ENCODE peak calls at places on chromosomes 4 and X, in eight cellular contexts. One of them, this sample, is unnamed.

GRCh38 chr4:26030260-26030667 is 116.2 kb downstream of the SMIM20 start:
- DNase-seq in HCT116: no peak
- DNase-seq in IMR-90: no peak
- DNase-seq in tibial nerve: no peak
- DNase-seq in body of pancreas: no peak
- DNase-seq in A549: no peak
- DNase-seq in stomach: no peak
- DNase-seq in suprapubic skin: no peak
- DNase-seq in this sample: no peak

GRCh38 chrX:1493877-1494510 is 41.3 kb upstream of the ASMTL start:
- DNase-seq in HCT116: no peak
- DNase-seq in IMR-90: no peak
- DNase-seq in tibial nerve: no peak
- DNase-seq in body of pancreas: no peak
- DNase-seq in A549: no peak
- DNase-seq in stomach: no peak
- DNase-seq in suprapubic skin: peak; percentile 22
- DNase-seq in this sample: peak; percentile 66

GRCh38 chr4:7391637-7392437 is 42.9 kb downstream of the PSAPL1 start:
- DNase-seq in HCT116: no peak
- DNase-seq in IMR-90: no peak
- DNase-seq in tibial nerve: no peak
- DNase-seq in body of pancreas: peak; percentile 6
- DNase-seq in A549: no peak
- DNase-seq in stomach: peak; percentile 20
- DNase-seq in suprapubic skin: no peak
- DNase-seq in this sample: peak; percentile 41

GRCh38 chr4:156113138-156113537 is 159.5 kb upstream of the CTSO start:
- DNase-seq in HCT116: no peak
- DNase-seq in IMR-90: no peak
- DNase-seq in tibial nerve: no peak
- DNase-seq in body of pancreas: no peak
- DNase-seq in A549: no peak
- DNase-seq in stomach: no peak
- DNase-seq in suprapubic skin: no peak
- DNase-seq in this sample: no peak

GRCh38 chrX:136295380-136295779 is 5.4 kb upstream of the ADGRG4 start:
- DNase-seq in HCT116: no peak
- DNase-seq in IMR-90: no peak
- DNase-seq in tibial nerve: no peak
- DNase-seq in body of pancreas: no peak
- DNase-seq in A549: no peak
- DNase-seq in stomach: no peak
- DNase-seq in suprapubic skin: no peak
- DNase-seq in this sample: no peak

GRCh38 chr4:133151681-133152329 is 2.7 kb downstream of the PCDH10 start:
- DNase-seq in HCT116: no peak
- DNase-seq in IMR-90: no peak
- DNase-seq in tibial nerve: no peak
- DNase-seq in body of pancreas: no peak
- DNase-seq in A549: peak; percentile 3
- DNase-seq in stomach: no peak
- DNase-seq in suprapubic skin: no peak
- DNase-seq in this sample: no peak

GRCh38 chrX:21838937-21839333 is 482 bp upstream of the MBTPS2 start:
- DNase-seq in HCT116: no peak
- DNase-seq in IMR-90: peak; percentile 14
- DNase-seq in tibial nerve: no peak
- DNase-seq in body of pancreas: no peak
- DNase-seq in A549: peak; percentile 34
- DNase-seq in stomach: no peak
- DNase-seq in suprapubic skin: no peak
- DNase-seq in this sample: no peak

GRCh38 chr4:123104275-123104674 is 181.9 kb upstream of the NUDT6 start:
- DNase-seq in HCT116: no peak
- DNase-seq in IMR-90: peak; percentile 6
- DNase-seq in tibial nerve: no peak
- DNase-seq in body of pancreas: no peak
- DNase-seq in A549: no peak
- DNase-seq in stomach: no peak
- DNase-seq in suprapubic skin: no peak
- DNase-seq in this sample: no peak

GRCh38 chr4:168811793-168812651 is 198.0 kb downstream of the CBR4 start:
- DNase-seq in HCT116: no peak
- DNase-seq in IMR-90: peak; percentile 79
- DNase-seq in tibial nerve: no peak
- DNase-seq in body of pancreas: no peak
- DNase-seq in A549: no peak
- DNase-seq in stomach: no peak
- DNase-seq in suprapubic skin: no peak
- DNase-seq in this sample: no peak

GRCh38 chrX:70613295-70613694 is 168.7 kb downstream of the DLG3 start:
- DNase-seq in HCT116: no peak
- DNase-seq in IMR-90: peak; percentile 53
- DNase-seq in tibial nerve: no peak
- DNase-seq in body of pancreas: no peak
- DNase-seq in A549: no peak
- DNase-seq in stomach: no peak
- DNase-seq in suprapubic skin: no peak
- DNase-seq in this sample: no peak

GRCh38 chrX:109839694-109840358 is 106.8 kb upstream of the ACSL4 start:
- DNase-seq in HCT116: peak; percentile 10
- DNase-seq in IMR-90: no peak
- DNase-seq in tibial nerve: no peak
- DNase-seq in body of pancreas: no peak
- DNase-seq in A549: peak; percentile 16
- DNase-seq in stomach: no peak
- DNase-seq in suprapubic skin: peak; percentile 57
- DNase-seq in this sample: no peak

GRCh38 chr4:182245541-182246245 is 2.5 kb downstream of the TENM3 start:
- DNase-seq in HCT116: no peak
- DNase-seq in IMR-90: no peak
- DNase-seq in tibial nerve: no peak
- DNase-seq in body of pancreas: no peak
- DNase-seq in A549: no peak
- DNase-seq in stomach: no peak
- DNase-seq in suprapubic skin: no peak
- DNase-seq in this sample: no peak

GRCh38 chrX:1170243-1170642 is 42.2 kb downstream of the CRLF2 start:
- DNase-seq in HCT116: no peak
- DNase-seq in IMR-90: no peak
- DNase-seq in tibial nerve: no peak
- DNase-seq in body of pancreas: no peak
- DNase-seq in A549: no peak
- DNase-seq in stomach: no peak
- DNase-seq in suprapubic skin: no peak
- DNase-seq in this sample: no peak

GRCh38 chrX:9464435-9465371 is at the start of gene TBL1X:
- DNase-seq in HCT116: no peak
- DNase-seq in IMR-90: peak; percentile 19
- DNase-seq in tibial nerve: peak; percentile 8
- DNase-seq in body of pancreas: peak; percentile 36
- DNase-seq in A549: peak; percentile 63
- DNase-seq in stomach: peak; percentile 51
- DNase-seq in suprapubic skin: peak; percentile 75
- DNase-seq in this sample: peak; percentile 48

GRCh38 chrX:43618376-43619205 is 37.5 kb upstream of the MAOA start:
- DNase-seq in HCT116: no peak
- DNase-seq in IMR-90: no peak
- DNase-seq in tibial nerve: no peak
- DNase-seq in body of pancreas: no peak
- DNase-seq in A549: no peak
- DNase-seq in stomach: no peak
- DNase-seq in suprapubic skin: no peak
- DNase-seq in this sample: no peak

GRCh38 chrX:153333271-153333670 is 682 bp upstream of the ZNF275 start:
- DNase-seq in HCT116: no peak
- DNase-seq in IMR-90: peak; percentile 55
- DNase-seq in tibial nerve: no peak
- DNase-seq in body of pancreas: no peak
- DNase-seq in A549: no peak
- DNase-seq in stomach: no peak
- DNase-seq in suprapubic skin: no peak
- DNase-seq in this sample: no peak

GRCh38 chr4:16508968-16509367 is 282.7 kb upstream of the TAPT1 start:
- DNase-seq in HCT116: no peak
- DNase-seq in IMR-90: no peak
- DNase-seq in tibial nerve: no peak
- DNase-seq in body of pancreas: no peak
- DNase-seq in A549: peak; percentile 10
- DNase-seq in stomach: no peak
- DNase-seq in suprapubic skin: no peak
- DNase-seq in this sample: no peak

GRCh38 chr4:69984030-69984443 is 11.7 kb upstream of the STATH start:
- DNase-seq in HCT116: no peak
- DNase-seq in IMR-90: no peak
- DNase-seq in tibial nerve: no peak
- DNase-seq in body of pancreas: peak; percentile 66
- DNase-seq in A549: peak; percentile 69
- DNase-seq in stomach: peak; percentile 32
- DNase-seq in suprapubic skin: no peak
- DNase-seq in this sample: no peak

GRCh38 chrX:18272222-18272621 is 51.5 kb upstream of the BEND2 start:
- DNase-seq in HCT116: no peak
- DNase-seq in IMR-90: no peak
- DNase-seq in tibial nerve: no peak
- DNase-seq in body of pancreas: no peak
- DNase-seq in A549: no peak
- DNase-seq in stomach: no peak
- DNase-seq in suprapubic skin: no peak
- DNase-seq in this sample: no peak

DNA sequence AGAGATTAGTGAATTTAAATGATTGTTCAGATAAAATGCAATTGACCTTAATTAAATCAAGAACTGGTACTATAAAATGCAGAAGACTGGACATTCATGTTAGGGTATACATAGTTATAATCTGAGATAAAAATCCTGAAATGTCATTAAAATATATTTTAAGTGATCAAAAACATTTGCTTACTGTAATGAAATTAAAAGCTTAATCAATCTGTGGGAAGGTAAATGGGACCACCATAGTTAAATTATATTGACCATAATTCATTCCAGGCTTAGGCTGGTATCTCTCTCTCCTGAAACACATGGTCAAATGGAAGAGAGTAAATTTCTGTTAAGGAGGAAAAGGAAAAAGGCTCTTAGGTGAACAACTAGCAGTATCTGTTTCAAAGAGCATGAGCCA is 474.4 kb downstream of the C4orf33 start:
- DNase-seq in HCT116: no peak
- DNase-seq in IMR-90: no peak
- DNase-seq in tibial nerve: no peak
- DNase-seq in body of pancreas: no peak
- DNase-seq in A549: no peak
- DNase-seq in stomach: no peak
- DNase-seq in suprapubic skin: no peak
- DNase-seq in this sample: no peak
- H3K4me3 ChIP-seq in HCT116: no peak overlapping the region
- H3K4me3 ChIP-seq in IMR-90: no peak overlapping the region
- H3K4me3 ChIP-seq in tibial nerve: no peak overlapping the region
- H3K4me3 ChIP-seq in body of pancreas: no peak overlapping the region
- H3K4me3 ChIP-seq in A549: no peak overlapping the region
- H3K4me3 ChIP-seq in stomach: no peak overlapping the region
- H3K4me3 ChIP-seq in suprapubic skin: no peak overlapping the region
- H3K4me3 ChIP-seq in this sample: no peak overlapping the region

DNA sequence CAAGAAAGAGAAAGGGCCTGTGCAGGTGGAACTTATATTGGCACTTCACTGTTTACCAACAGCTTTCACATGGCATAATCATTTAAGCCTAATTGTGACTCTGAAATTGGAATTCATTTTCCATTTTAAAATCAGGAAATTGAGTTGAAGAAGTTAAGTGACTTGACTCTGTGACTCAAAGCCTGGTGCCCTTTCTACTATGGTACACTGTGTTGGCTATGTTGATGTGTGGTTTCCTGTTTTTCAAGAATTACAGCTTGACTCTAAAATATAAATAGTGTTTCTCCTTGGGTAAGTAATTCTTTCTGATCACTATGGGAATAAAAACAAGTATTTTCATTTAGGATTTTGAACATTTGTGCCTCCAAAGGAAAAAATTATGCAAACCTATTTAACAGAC is 4.3 kb downstream of the AFF1 start:
- DNase-seq in HCT116: no peak
- DNase-seq in IMR-90: no peak
- DNase-seq in tibial nerve: no peak
- DNase-seq in body of pancreas: no peak
- DNase-seq in A549: no peak
- DNase-seq in stomach: no peak
- DNase-seq in suprapubic skin: no peak
- DNase-seq in this sample: no peak
- TF ChIP-seq POLR2A in HCT116: no peak
- TF ChIP-seq POLR2A in IMR-90: no peak
- TF ChIP-seq POLR2A in tibial nerve: no peak
- TF ChIP-seq POLR2A in body of pancreas: no peak
- TF ChIP-seq POLR2A in A549: no peak
- TF ChIP-seq POLR2A in stomach: no peak
- TF ChIP-seq POLR2A in suprapubic skin: no peak
- TF ChIP-seq POLR2A in this sample: no peak

DNA sequence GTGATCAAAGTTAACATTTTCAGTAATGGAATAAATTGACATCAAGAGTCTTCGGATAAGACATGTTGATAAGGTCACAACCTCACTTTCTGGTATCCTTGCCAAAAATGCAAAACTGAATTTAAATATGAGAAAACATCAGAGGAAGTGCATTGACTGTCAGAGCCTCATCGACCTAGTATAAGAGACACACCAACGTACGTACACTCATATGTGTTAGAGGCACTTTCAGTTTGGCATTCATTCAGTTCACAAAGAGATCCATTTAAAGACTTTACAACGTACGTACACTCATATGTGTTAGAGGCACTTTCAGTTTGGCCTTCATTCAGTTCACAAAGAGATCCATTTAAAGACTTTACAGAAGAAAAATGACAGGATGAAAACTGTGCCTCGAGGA is 280.3 kb downstream of the INPP4B start:
- DNase-seq in HCT116: no peak
- DNase-seq in IMR-90: no peak
- DNase-seq in tibial nerve: no peak
- DNase-seq in body of pancreas: no peak
- DNase-seq in A549: no peak
- DNase-seq in stomach: no peak
- DNase-seq in suprapubic skin: no peak
- DNase-seq in this sample: no peak
- H3K27ac ChIP-seq in HCT116: peak overlapping the region; percentile 2
- H3K27ac ChIP-seq in IMR-90: no peak overlapping the region
- H3K27ac ChIP-seq in tibial nerve: peak overlapping the region; percentile 69
- H3K27ac ChIP-seq in body of pancreas: peak overlapping the region; percentile 16
- H3K27ac ChIP-seq in A549: no peak overlapping the region
- H3K27ac ChIP-seq in stomach: no peak overlapping the region
- H3K27ac ChIP-seq in suprapubic skin: no peak overlapping the region
- H3K27ac ChIP-seq in this sample: peak overlapping the region; percentile 38

GRCh38 chrX:2781698-2782097 is 29.9 kb downstream of the XG start:
- DNase-seq in HCT116: no peak
- DNase-seq in IMR-90: peak; percentile 2
- DNase-seq in tibial nerve: no peak
- DNase-seq in body of pancreas: no peak
- DNase-seq in A549: no peak
- DNase-seq in stomach: no peak
- DNase-seq in suprapubic skin: no peak
- DNase-seq in this sample: no peak
- H3K4me3 ChIP-seq in HCT116: no peak overlapping the region
- H3K4me3 ChIP-seq in IMR-90: no peak overlapping the region
- H3K4me3 ChIP-seq in tibial nerve: no peak overlapping the region
- H3K4me3 ChIP-seq in body of pancreas: no peak overlapping the region
- H3K4me3 ChIP-seq in A549: no peak overlapping the region
- H3K4me3 ChIP-seq in stomach: no peak overlapping the region
- H3K4me3 ChIP-seq in suprapubic skin: no peak overlapping the region
- H3K4me3 ChIP-seq in this sample: no peak overlapping the region